ENCODE peak calls at places on chromosomes 2 and 18, in ten cellular contexts. C is iris pigment epithelial cell; D is activated CD8-positive, alpha-beta memory T cell treated with anti-CD3 and anti-CD28 coated beads, Interleukin-2, amount 10 ng/mL, durations not matched to agents 7 days and 5 days; A is activated CD4-positive, alpha-beta T cell treated with anti-CD3 and anti-CD28 coated beads, Interleukin-2, amount 50 U/mL, for 24 hours; P is NB4; R is stimulated activated CD4-positive, alpha-beta T cell treated with anti-CD3 and anti-CD28 coated beads, Interleukin-1b, Interleukin-23, amount 100 ng/mL, for 24 hours; O is activated gamma-delta T cell treated with anti-CD3 and anti-CD28 coated beads, Interleukin-2, amount 50 U/mL, for 16 hours; N is lower leg skin; G is HT1080; Q is mucosa of descending colon. T is an unnamed sample.
A peak's percentile ranks its signal among the peaks of the same experiment; 100 is the strongest.

GRCh38 chr2:12970861-12971260 is 254.1 kb downstream of the TRIB2 start:
- DNase-seq in A (no peak), R (no peak), O (no peak), G (peak; percentile 78), N (no peak), D (no peak), P (no peak), Q (no peak), C (peak; percentile 77), T (no peak)

GRCh38 chr2:230866704-230867561 is 2.2 kb downstream of the ITM2C start:
- DNase-seq in D (no peak), G (peak; percentile 38), Q (peak; percentile 83), R (no peak), O (peak; percentile 56), C (no peak), A (peak; percentile 21), P (peak; percentile 94), N (no peak), T (peak; percentile 58)

GRCh38 chr2:72113847-72114692 is 33.6 kb downstream of the CYP26B1 start:
- DNase-seq in O (no peak), A (no peak), R (no peak), P (no peak), Q (no peak), N (no peak), D (peak; percentile 28), C (no peak), G (no peak), T (no peak)

GRCh38 chr18:61666876-61667590 is 225.8 kb downstream of the RNF152 start:
- DNase-seq in R (no peak), C (no peak), O (no peak), D (no peak), P (no peak), Q (no peak), A (no peak), G (no peak), N (no peak), T (no peak)

GRCh38 chr2:237232166-237232565 is 146.5 kb downstream of the COPS8 start:
- DNase-seq in G (no peak), C (no peak), Q (no peak), O (no peak), A (no peak), D (no peak), N (no peak), R (no peak), P (no peak), T (no peak)

GRCh38 chr2:197322729-197323720 is 12.4 kb upstream of the ANKRD44 start:
- DNase-seq in G (no peak), R (no peak), D (peak; percentile 59), A (no peak), O (no peak), P (peak; percentile 32), N (no peak), Q (no peak), C (peak; percentile 34), T (no peak)

GRCh38 chr2:910698-911097 is 40.0 kb upstream of the SNTG2 start:
- DNase-seq in C (no peak), O (no peak), D (no peak), G (no peak), R (no peak), N (no peak), P (no peak), Q (no peak), A (no peak), T (no peak)

GRCh38 chr2:16200791-16201190 is 260.4 kb downstream of the MYCN start:
- DNase-seq in G (no peak), R (no peak), C (no peak), A (no peak), O (no peak), Q (no peak), P (no peak), D (no peak), N (no peak), T (no peak)

GRCh38 chr2:26900831-26901321 is 52.9 kb downstream of the DPYSL5 start:
- DNase-seq in D (no peak), O (no peak), A (no peak), G (no peak), R (no peak), N (peak; percentile 70), P (peak; percentile 11), Q (no peak), C (no peak), T (no peak)

GRCh38 chr2:11622611-11623010 is 47.4 kb downstream of the NTSR2 start:
- DNase-seq in P (no peak), R (no peak), D (no peak), N (peak; percentile 58), O (no peak), Q (no peak), A (no peak), C (peak; percentile 3), G (no peak), T (no peak)

GRCh38 chr2:134336352-134336751 is 82.5 kb downstream of the MGAT5 start:
- DNase-seq in P (no peak), R (no peak), G (no peak), O (no peak), D (no peak), C (no peak), Q (no peak), A (no peak), N (no peak), T (no peak)

GRCh38 chr2:106094101-106094860 is 99.8 kb downstream of the UXS1 start:
- DNase-seq in N (peak; percentile 70), G (no peak), C (no peak), D (peak; percentile 82), Q (no peak), R (no peak), A (no peak), O (peak; percentile 42), P (no peak), T (peak; percentile 42)

T was measured in Peyer's patch.